ENCODE peak calls at places on chromosomes 12 and 14, in four cellular contexts. One of them, this sample, is unnamed.

GRCh38 chr14:90439874-90440442 is 43.1 kb downstream of the CALM1 start:
- DNase-seq in A549: no peak
- DNase-seq in AG10803: no peak
- DNase-seq in GM12891: no peak
- DNase-seq in this sample: no peak

GRCh38 chr12:96501139-96501741 is 11.9 kb downstream of the CFAP54 start:
- DNase-seq in A549: peak
- DNase-seq in AG10803: peak
- DNase-seq in GM12891: no peak
- DNase-seq in this sample: no peak

GRCh38 chr12:15677207-15677606 is 112.0 kb downstream of the EPS8 start:
- DNase-seq in A549: no peak
- DNase-seq in AG10803: no peak
- DNase-seq in GM12891: no peak
- DNase-seq in this sample: no peak

GRCh38 chr14:68949236-68949965 is 29.7 kb downstream of the ACTN1 start:
- DNase-seq in A549: no peak
- DNase-seq in AG10803: no peak
- DNase-seq in GM12891: no peak
- DNase-seq in this sample: no peak

GRCh38 chr14:54347044-54347443 is 49.8 kb upstream of the CDKN3 start:
- DNase-seq in A549: no peak
- DNase-seq in AG10803: no peak
- DNase-seq in GM12891: no peak
- DNase-seq in this sample: no peak

GRCh38 chr12:31772685-31773222 is 43.9 kb upstream of the AMN1 start:
- DNase-seq in A549: no peak
- DNase-seq in AG10803: no peak
- DNase-seq in GM12891: no peak
- DNase-seq in this sample: no peak

GRCh38 chr14:91031668-91032067 is 28.8 kb downstream of the RPS6KA5 start:
- DNase-seq in A549: no peak
- DNase-seq in AG10803: no peak
- DNase-seq in GM12891: no peak
- DNase-seq in this sample: no peak

GRCh38 chr12:122168492-122168891 is 5.5 kb downstream of the IL31 start:
- DNase-seq in A549: no peak
- DNase-seq in AG10803: no peak
- DNase-seq in GM12891: no peak
- DNase-seq in this sample: no peak

GRCh38 chr12:105228494-105228893 is 7.5 kb downstream of the APPL2 start:
- DNase-seq in A549: no peak
- DNase-seq in AG10803: peak
- DNase-seq in GM12891: no peak
- DNase-seq in this sample: no peak

GRCh38 chr12:107684990-107685359 is 624 bp upstream of the PWP1 start:
- DNase-seq in A549: peak
- DNase-seq in AG10803: peak
- DNase-seq in GM12891: no peak
- DNase-seq in this sample: no peak

GRCh38 chr12:95102916-95103671 is 29.7 kb upstream of the NR2C1 start:
- DNase-seq in A549: peak
- DNase-seq in AG10803: peak
- DNase-seq in GM12891: peak
- DNase-seq in this sample: no peak

GRCh38 chr12:123034865-123035264 is 54.4 kb downstream of the ARL6IP4 start:
- DNase-seq in A549: peak
- DNase-seq in AG10803: peak
- DNase-seq in GM12891: no peak
- DNase-seq in this sample: peak

GRCh38 chr12:132491761-132492378 is 1.9 kb downstream of the FBRSL1 start:
- DNase-seq in A549: no peak
- DNase-seq in AG10803: no peak
- DNase-seq in GM12891: no peak
- DNase-seq in this sample: no peak

GRCh38 chr12:23684121-23684520 is 265.3 kb downstream of the SOX5 start:
- DNase-seq in A549: no peak
- DNase-seq in AG10803: no peak
- DNase-seq in GM12891: no peak
- DNase-seq in this sample: no peak

GRCh38 chr12:126432780-126433179 is 1367.5 kb downstream of the AACS start:
- DNase-seq in A549: no peak
- DNase-seq in AG10803: peak
- DNase-seq in GM12891: no peak
- DNase-seq in this sample: no peak

GRCh38 chr14:32469388-32470160 is 140.5 kb downstream of the AKAP6 start:
- DNase-seq in A549: peak
- DNase-seq in AG10803: peak
- DNase-seq in GM12891: no peak
- DNase-seq in this sample: no peak

GRCh38 chr12:114447274-114447716 is 41.4 kb upstream of the TBX5 start:
- DNase-seq in A549: no peak
- DNase-seq in AG10803: no peak
- DNase-seq in GM12891: no peak
- DNase-seq in this sample: no peak

This sample was measured in BE2C.